ENCODE peak calls at places on chromosomes 12 and 14, in six cellular contexts. One of them, this sample, is unnamed.

GRCh38 chr12:59626382-59626781 is 30.6 kb downstream of the SLC16A7 start:
- DNase-seq in right lobe of liver: no peak
- DNase-seq in body of pancreas: no peak
- DNase-seq in suprapubic skin: no peak
- DNase-seq in gastrocnemius medialis: no peak
- DNase-seq in HepG2: no peak
- DNase-seq in this sample: no peak

GRCh38 chr14:86296173-86296572 is 766.2 kb downstream of the FLRT2 start:
- DNase-seq in gastrocnemius medialis: no peak
- DNase-seq in body of pancreas: no peak
- DNase-seq in HepG2: no peak
- DNase-seq in right lobe of liver: no peak
- DNase-seq in suprapubic skin: no peak
- DNase-seq in this sample: no peak

GRCh38 chr12:88844426-88844825 is 264.2 kb upstream of the KITLG start:
- DNase-seq in gastrocnemius medialis: no peak
- DNase-seq in right lobe of liver: no peak
- DNase-seq in HepG2: no peak
- DNase-seq in suprapubic skin: no peak
- DNase-seq in body of pancreas: no peak
- DNase-seq in this sample: no peak

GRCh38 chr14:104731249-104731924 is 7.4 kb downstream of the ADSS1 start:
- DNase-seq in right lobe of liver: no peak
- DNase-seq in HepG2: peak
- DNase-seq in body of pancreas: no peak
- DNase-seq in gastrocnemius medialis: no peak
- DNase-seq in suprapubic skin: no peak
- DNase-seq in this sample: no peak

GRCh38 chr12:127623362-127623761 is 643.6 kb upstream of the TMEM132C start:
- DNase-seq in HepG2: no peak
- DNase-seq in right lobe of liver: no peak
- DNase-seq in body of pancreas: no peak
- DNase-seq in gastrocnemius medialis: no peak
- DNase-seq in suprapubic skin: no peak
- DNase-seq in this sample: no peak

GRCh38 chr12:2294651-2295475 is 242.1 kb downstream of the CACNA1C start:
- DNase-seq in HepG2: no peak
- DNase-seq in gastrocnemius medialis: peak
- DNase-seq in suprapubic skin: peak
- DNase-seq in right lobe of liver: no peak
- DNase-seq in body of pancreas: peak
- DNase-seq in this sample: peak

GRCh38 chr12:68580911-68581310 is 29.8 kb upstream of the RAP1B start:
- DNase-seq in suprapubic skin: no peak
- DNase-seq in HepG2: no peak
- DNase-seq in right lobe of liver: no peak
- DNase-seq in body of pancreas: no peak
- DNase-seq in gastrocnemius medialis: no peak
- DNase-seq in this sample: no peak

GRCh38 chr14:64640839-64641238 is 63.4 kb upstream of the PLEKHG3 start:
- DNase-seq in right lobe of liver: no peak
- DNase-seq in body of pancreas: no peak
- DNase-seq in HepG2: no peak
- DNase-seq in gastrocnemius medialis: no peak
- DNase-seq in suprapubic skin: no peak
- DNase-seq in this sample: no peak

GRCh38 chr12:81759215-81759991 is at the start of gene PPFIA2:
- DNase-seq in body of pancreas: peak
- DNase-seq in right lobe of liver: no peak
- DNase-seq in HepG2: no peak
- DNase-seq in gastrocnemius medialis: peak
- DNase-seq in suprapubic skin: peak
- DNase-seq in this sample: peak

GRCh38 chr12:26878661-26879119 is 45.7 kb upstream of the ITPR2 start:
- DNase-seq in right lobe of liver: peak
- DNase-seq in HepG2: no peak
- DNase-seq in gastrocnemius medialis: peak
- DNase-seq in body of pancreas: peak
- DNase-seq in suprapubic skin: peak
- DNase-seq in this sample: peak

GRCh38 chr14:92902726-92903125 is 20.2 kb upstream of the CHGA start:
- DNase-seq in HepG2: no peak
- DNase-seq in suprapubic skin: no peak
- DNase-seq in right lobe of liver: no peak
- DNase-seq in body of pancreas: no peak
- DNase-seq in gastrocnemius medialis: no peak
- DNase-seq in this sample: no peak

GRCh38 chr12:90979019-90979418 is 24.0 kb upstream of the CCER1 start:
- DNase-seq in body of pancreas: no peak
- DNase-seq in gastrocnemius medialis: no peak
- DNase-seq in right lobe of liver: no peak
- DNase-seq in suprapubic skin: no peak
- DNase-seq in HepG2: no peak
- DNase-seq in this sample: no peak

GRCh38 chr12:87253157-87253556 is 776.0 kb downstream of the C12orf50 start:
- DNase-seq in right lobe of liver: no peak
- DNase-seq in gastrocnemius medialis: no peak
- DNase-seq in suprapubic skin: no peak
- DNase-seq in HepG2: no peak
- DNase-seq in body of pancreas: peak
- DNase-seq in this sample: no peak

GRCh38 chr14:77033622-77034521 is 5.4 kb upstream of the IRF2BPL start:
- DNase-seq in body of pancreas: peak
- DNase-seq in HepG2: peak
- DNase-seq in suprapubic skin: peak
- DNase-seq in right lobe of liver: peak
- DNase-seq in gastrocnemius medialis: peak
- DNase-seq in this sample: peak

GRCh38 chr14:98069712-98070133 is 1202.3 kb downstream of the BCL11B start:
- DNase-seq in suprapubic skin: no peak
- DNase-seq in right lobe of liver: no peak
- DNase-seq in HepG2: peak
- DNase-seq in body of pancreas: peak
- DNase-seq in gastrocnemius medialis: no peak
- DNase-seq in this sample: no peak

GRCh38 chr14:50846171-50846880 is 15.4 kb upstream of the NIN start:
- DNase-seq in right lobe of liver: no peak
- DNase-seq in suprapubic skin: no peak
- DNase-seq in HepG2: no peak
- DNase-seq in gastrocnemius medialis: no peak
- DNase-seq in body of pancreas: no peak
- DNase-seq in this sample: no peak

GRCh38 chr12:113670742-113671141 is 199.1 kb upstream of the LHX5 start:
- DNase-seq in HepG2: no peak
- DNase-seq in body of pancreas: no peak
- DNase-seq in gastrocnemius medialis: no peak
- DNase-seq in right lobe of liver: no peak
- DNase-seq in suprapubic skin: no peak
- DNase-seq in this sample: no peak

GRCh38 chr12:78666584-78666983 is 198.0 kb upstream of the SYT1 start:
- DNase-seq in gastrocnemius medialis: no peak
- DNase-seq in body of pancreas: no peak
- DNase-seq in HepG2: no peak
- DNase-seq in right lobe of liver: no peak
- DNase-seq in suprapubic skin: no peak
- DNase-seq in this sample: no peak

GRCh38 chr12:73161970-73162369 is 889.8 kb downstream of the TRHDE start:
- DNase-seq in right lobe of liver: no peak
- DNase-seq in gastrocnemius medialis: no peak
- DNase-seq in body of pancreas: no peak
- DNase-seq in HepG2: no peak
- DNase-seq in suprapubic skin: no peak
- DNase-seq in this sample: no peak

GRCh38 chr12:51218607-51219161 is 822 bp upstream of the POU6F1 start:
- DNase-seq in suprapubic skin: no peak
- DNase-seq in gastrocnemius medialis: peak
- DNase-seq in body of pancreas: peak
- DNase-seq in right lobe of liver: peak
- DNase-seq in HepG2: peak
- DNase-seq in this sample: peak

GRCh38 chr12:24780969-24781368 is 167.9 kb downstream of the BCAT1 start:
- DNase-seq in suprapubic skin: no peak
- DNase-seq in gastrocnemius medialis: no peak
- DNase-seq in HepG2: no peak
- DNase-seq in right lobe of liver: no peak
- DNase-seq in body of pancreas: no peak
- DNase-seq in this sample: no peak

GRCh38 chr12:19121449-19122018 is 8.0 kb upstream of the PLEKHA5 start:
- DNase-seq in gastrocnemius medialis: no peak
- DNase-seq in body of pancreas: no peak
- DNase-seq in suprapubic skin: no peak
- DNase-seq in HepG2: no peak
- DNase-seq in right lobe of liver: no peak
- DNase-seq in this sample: no peak

GRCh38 chr12:54588110-54588831 is at the start of gene PPP1R1A:
- DNase-seq in gastrocnemius medialis: peak
- DNase-seq in HepG2: no peak
- DNase-seq in body of pancreas: peak
- DNase-seq in right lobe of liver: peak
- DNase-seq in suprapubic skin: no peak
- DNase-seq in this sample: no peak

GRCh38 chr14:37170993-37171392 is 1.4 kb downstream of the SLC25A21 start:
- DNase-seq in body of pancreas: no peak
- DNase-seq in gastrocnemius medialis: no peak
- DNase-seq in right lobe of liver: no peak
- DNase-seq in suprapubic skin: no peak
- DNase-seq in HepG2: no peak
- DNase-seq in this sample: no peak

GRCh38 chr14:37172936-37173613 is 669 bp upstream of the SLC25A21 start:
- DNase-seq in body of pancreas: no peak
- DNase-seq in HepG2: no peak
- DNase-seq in gastrocnemius medialis: no peak
- DNase-seq in right lobe of liver: no peak
- DNase-seq in suprapubic skin: no peak
- DNase-seq in this sample: no peak

GRCh38 chr14:37171678-37172023 is 755 bp downstream of the SLC25A21 start:
- DNase-seq in gastrocnemius medialis: no peak
- DNase-seq in right lobe of liver: no peak
- DNase-seq in body of pancreas: no peak
- DNase-seq in suprapubic skin: no peak
- DNase-seq in HepG2: no peak
- DNase-seq in this sample: no peak

GRCh38 chr14:37170237-37170636 is 2.2 kb downstream of the SLC25A21 start:
- DNase-seq in HepG2: no peak
- DNase-seq in suprapubic skin: no peak
- DNase-seq in body of pancreas: no peak
- DNase-seq in gastrocnemius medialis: no peak
- DNase-seq in right lobe of liver: no peak
- DNase-seq in this sample: no peak

DNA sequence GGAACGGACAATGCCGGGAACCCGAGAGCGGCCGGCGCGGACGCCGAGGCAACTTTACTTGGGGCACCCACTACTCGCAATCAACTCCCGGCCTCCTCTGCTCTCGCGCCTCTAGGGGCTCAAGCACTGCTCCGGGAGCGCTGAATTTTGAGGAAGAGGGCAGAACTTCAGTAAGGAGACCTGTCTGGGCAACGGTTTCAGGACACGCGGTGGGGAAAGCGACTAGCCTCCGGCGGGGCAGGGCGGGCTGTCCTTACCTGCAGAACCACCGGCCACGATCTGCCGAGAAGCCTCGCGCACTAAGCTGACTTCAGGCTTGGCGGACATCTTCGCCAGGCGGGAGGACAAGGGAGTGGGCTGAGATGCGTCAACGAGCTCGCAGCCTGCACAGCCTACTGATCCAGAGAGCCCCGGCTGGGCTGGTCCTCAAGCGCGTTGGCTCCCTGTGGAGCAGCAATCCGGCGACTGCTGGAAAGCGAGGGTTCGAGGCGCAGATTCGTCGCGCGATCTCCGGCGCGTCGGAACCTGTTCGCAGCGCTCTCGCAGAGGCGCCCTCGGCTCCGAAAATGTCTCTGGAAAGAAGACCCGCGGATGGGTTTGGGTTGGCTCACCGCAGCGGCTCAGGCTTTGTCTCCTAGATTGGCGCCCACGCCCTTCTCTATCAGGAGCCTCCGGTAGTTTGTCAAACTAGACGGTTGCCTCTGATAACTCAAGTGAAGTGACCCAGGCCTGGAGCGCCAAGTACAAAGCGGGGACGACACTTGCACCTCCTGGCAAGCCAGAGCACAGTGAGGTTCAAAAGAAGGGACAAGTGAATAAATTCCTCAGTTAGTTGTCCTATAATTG is at the start of gene SLC25A21:
- DNase-seq in suprapubic skin: peak
- DNase-seq in body of pancreas: peak
- DNase-seq in gastrocnemius medialis: peak
- DNase-seq in HepG2: peak
- DNase-seq in right lobe of liver: peak
- DNase-seq in this sample: peak
- TF ChIP-seq POLR2A in suprapubic skin: no peak
- TF ChIP-seq POLR2A in body of pancreas: peak
- TF ChIP-seq POLR2A in gastrocnemius medialis: peak
- TF ChIP-seq POLR2A in HepG2: peak
- TF ChIP-seq POLR2A in right lobe of liver: peak
- TF ChIP-seq POLR2A in this sample: peak

DNA sequence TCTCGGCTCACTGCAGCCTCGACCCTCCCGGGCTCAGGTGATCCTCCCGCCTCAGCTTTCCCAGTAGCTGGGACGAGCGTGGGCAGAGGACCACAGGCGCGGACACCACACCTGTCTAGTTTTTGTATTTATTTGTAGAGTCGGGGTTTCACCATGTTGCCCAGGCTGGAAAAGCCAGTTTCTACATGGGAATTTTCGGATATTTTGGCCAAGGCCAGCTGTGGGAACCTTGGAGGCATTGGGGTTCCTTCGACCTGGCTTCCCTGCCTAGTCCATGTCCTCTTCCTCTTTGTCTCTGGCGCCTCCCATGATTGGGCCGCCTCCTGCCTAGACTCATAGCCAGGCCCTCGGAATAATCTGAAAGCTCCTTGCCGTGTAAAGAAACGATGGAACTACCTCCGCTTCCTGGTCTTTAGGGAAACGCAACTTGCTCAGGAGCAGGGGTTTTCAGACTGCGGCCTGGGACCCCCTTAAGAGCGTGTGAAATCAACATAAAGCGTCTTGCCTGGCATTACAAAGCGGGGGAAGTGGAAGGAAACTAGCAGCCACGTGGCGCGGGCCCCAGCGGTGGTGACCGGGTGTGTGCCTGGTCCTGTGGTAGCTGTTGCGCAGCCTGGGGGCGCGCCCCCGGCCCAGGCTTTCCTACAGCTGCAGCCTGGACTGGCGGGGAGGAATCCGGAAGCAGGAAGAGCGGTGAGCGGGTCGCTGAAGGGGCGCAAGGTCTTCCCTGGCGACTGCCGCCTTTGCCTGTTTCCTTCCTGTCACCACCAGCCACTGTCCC is 1.4 kb upstream of the HSP90AA1 start:
- DNase-seq in HepG2: no peak
- DNase-seq in body of pancreas: peak
- DNase-seq in gastrocnemius medialis: peak
- DNase-seq in suprapubic skin: no peak
- DNase-seq in right lobe of liver: peak
- DNase-seq in this sample: peak
- TF ChIP-seq POLR2A in HepG2: no peak
- TF ChIP-seq POLR2A in body of pancreas: no peak
- TF ChIP-seq POLR2A in gastrocnemius medialis: no peak
- TF ChIP-seq POLR2A in suprapubic skin: no peak
- TF ChIP-seq POLR2A in right lobe of liver: no peak
- TF ChIP-seq POLR2A in this sample: no peak

GRCh38 chr12:110449799-110450497 is at the start of gene ARPC3:
- DNase-seq in suprapubic skin: peak
- DNase-seq in right lobe of liver: peak
- DNase-seq in HepG2: peak
- DNase-seq in body of pancreas: peak
- DNase-seq in gastrocnemius medialis: peak
- DNase-seq in this sample: peak
- TF ChIP-seq POLR2A in suprapubic skin: no peak
- TF ChIP-seq POLR2A in right lobe of liver: peak
- TF ChIP-seq POLR2A in HepG2: peak
- TF ChIP-seq POLR2A in body of pancreas: peak
- TF ChIP-seq POLR2A in gastrocnemius medialis: peak
- TF ChIP-seq POLR2A in this sample: peak

GRCh38 chr12:107320031-107320928 is 226.9 kb upstream of the CRY1 start:
- DNase-seq in suprapubic skin: no peak
- DNase-seq in HepG2: peak
- DNase-seq in right lobe of liver: no peak
- DNase-seq in body of pancreas: peak
- DNase-seq in gastrocnemius medialis: no peak
- DNase-seq in this sample: no peak
- TF ChIP-seq POLR2A in suprapubic skin: no peak
- TF ChIP-seq POLR2A in HepG2: peak
- TF ChIP-seq POLR2A in right lobe of liver: no peak
- TF ChIP-seq POLR2A in body of pancreas: no peak
- TF ChIP-seq POLR2A in gastrocnemius medialis: no peak
- TF ChIP-seq POLR2A in this sample: no peak